ENCODE peak calls at places on chromosomes 16 and 17, in ten cellular contexts. I is stimulated activated CD8-positive, alpha-beta memory T cell treated with anti-CD3 and anti-CD28 coated beads, Interleukin-4, amount 100 ng/mL, for 1 hour; R is OCI-LY7; J is Daoy; W is activated naive CD8-positive, alpha-beta T cell treated with anti-CD3 and anti-CD28 coated beads for 36 hours; F is HT1080; Z is central memory CD4-positive, alpha-beta T cell; S is AG09309; A is PC-3; Q is NCI-H1092. Y is an unnamed sample.

GRCh38 chr17:72123964-72124791 is 3.4 kb downstream of the SOX9 start:
- DNase-seq in F (peak), J (no peak), R (no peak), A (peak), I (no peak), Z (no peak), S (no peak), W (no peak), Q (no peak), Y (no peak)

GRCh38 chr16:74748042-74748709 is 26.4 kb downstream of the FA2H start:
- DNase-seq in I (no peak), F (no peak), Z (no peak), W (no peak), J (no peak), R (no peak), A (no peak), Q (no peak), S (no peak), Y (no peak)

GRCh38 chr17:8175795-8176196 is 384 bp downstream of the TMEM107 start:
- DNase-seq in S (no peak), W (no peak), Q (no peak), I (no peak), R (peak), F (no peak), Z (peak), A (no peak), J (no peak), Y (no peak)

GRCh38 chr17:17732892-17733670 is 51.8 kb downstream of the RAI1 start:
- DNase-seq in Q (no peak), W (no peak), R (no peak), F (peak), I (no peak), A (peak), Z (no peak), S (no peak), J (peak), Y (no peak)

GRCh38 chr16:21663889-21664647 is at the start of gene OTOA:
- DNase-seq in I (no peak), Q (no peak), Z (no peak), S (no peak), A (no peak), R (no peak), J (no peak), F (no peak), W (peak), Y (peak)

GRCh38 chr17:10789694-10790271 is 14.1 kb downstream of the TMEM238L start:
- DNase-seq in Z (no peak), I (no peak), R (no peak), S (no peak), J (no peak), W (no peak), A (no peak), Q (no peak), F (no peak), Y (no peak)

GRCh38 chr16:57479422-57480126 is 6.7 kb downstream of the DOK4 start:
- DNase-seq in J (peak), A (no peak), Z (no peak), Q (no peak), S (no peak), W (no peak), F (peak), I (no peak), R (no peak), Y (no peak)

GRCh38 chr16:84181144-84181915 is 5.5 kb downstream of the TAF1C start:
- DNase-seq in Q (no peak), A (no peak), W (no peak), R (no peak), S (no peak), Z (no peak), F (no peak), J (no peak), I (no peak), Y (no peak)

GRCh38 chr17:17141860-17142552 is 64.1 kb downstream of the PLD6 start:
- DNase-seq in I (no peak), A (no peak), Z (peak), S (no peak), Q (no peak), R (peak), W (peak), F (peak), J (peak), Y (peak)

GRCh38 chr17:49725453-49725852 is 17.7 kb upstream of the SLC35B1 start:
- DNase-seq in S (no peak), I (no peak), A (no peak), W (no peak), J (no peak), Q (no peak), F (no peak), R (no peak), Z (no peak), Y (no peak)

GRCh38 chr17:31459716-31460115 is 68.2 kb downstream of the RAB11FIP4 start:
- DNase-seq in F (no peak), S (no peak), Q (no peak), I (no peak), R (no peak), J (no peak), Z (no peak), W (no peak), A (no peak), Y (no peak)

GRCh38 chr17:42275527-42276358 is 448 bp downstream of the STAT5B start:
- DNase-seq in S (no peak), F (peak), Q (peak), J (peak), A (no peak), I (no peak), Z (no peak), W (peak), R (peak), Y (no peak)

GRCh38 chr17:31092475-31093064 is 2.2 kb upstream of the NF1 start:
- DNase-seq in Q (no peak), J (no peak), R (no peak), W (no peak), Z (no peak), S (no peak), F (no peak), A (no peak), I (no peak), Y (no peak)

GRCh38 chr17:4204676-4205075 is 59.1 kb downstream of the ANKFY1 start:
- DNase-seq in J (peak), Z (no peak), I (no peak), S (peak), A (no peak), Q (no peak), R (no peak), F (no peak), W (no peak), Y (no peak)

GRCh38 chr16:89043636-89044393 is 49.8 kb upstream of the ACSF3 start:
- DNase-seq in A (no peak), W (no peak), R (no peak), Q (no peak), Z (no peak), J (no peak), F (no peak), I (no peak), S (no peak), Y (no peak)

GRCh38 chr17:5797447-5797846 is 213.1 kb upstream of the NLRP1 start:
- DNase-seq in R (no peak), J (no peak), S (no peak), W (no peak), F (no peak), Q (no peak), A (no peak), I (no peak), Z (no peak), Y (no peak)

GRCh38 chr17:5500804-5501391 is 14.5 kb downstream of the MIS12 start:
- DNase-seq in A (peak), J (peak), W (peak), Z (peak), R (peak), F (no peak), Q (peak), S (peak), I (peak), Y (peak)

GRCh38 chr16:77723108-77723514 is 797 bp downstream of the NUDT7 start:
- DNase-seq in F (peak), A (no peak), I (no peak), J (peak), S (peak), R (peak), Z (peak), W (no peak), Q (no peak), Y (peak)

GRCh38 chr16:67015317-67015731 is 13.6 kb upstream of the CBFB start:
- DNase-seq in W (no peak), R (no peak), I (no peak), J (no peak), Z (no peak), F (no peak), A (no peak), S (no peak), Q (no peak), Y (no peak)

GRCh38 chr17:78113804-78114785 is 14.5 kb downstream of the TMC6 start:
- DNase-seq in S (no peak), I (no peak), Z (no peak), Q (no peak), R (no peak), A (no peak), F (peak), J (no peak), W (peak), Y (no peak)

GRCh38 chr17:65057520-65058075 is 1.1 kb upstream of the GNA13 start:
- DNase-seq in I (no peak), J (peak), W (no peak), R (no peak), A (no peak), Q (no peak), S (no peak), Z (no peak), F (no peak), Y (no peak)

GRCh38 chr17:59427425-59427921 is 96.0 kb downstream of the YPEL2 start:
- DNase-seq in S (no peak), I (no peak), A (peak), W (peak), J (peak), Q (no peak), Z (no peak), F (peak), R (no peak), Y (peak)

GRCh38 chr17:28413804-28414203 is 7.8 kb upstream of the SLC46A1 start:
- DNase-seq in W (no peak), R (no peak), F (no peak), J (no peak), S (no peak), A (no peak), I (no peak), Z (no peak), Q (no peak), Y (no peak)

GRCh38 chr17:79944821-79945391 is 90.8 kb downstream of the TBC1D16 start:
- DNase-seq in R (no peak), S (no peak), Z (no peak), W (no peak), J (no peak), Q (no peak), F (no peak), A (no peak), I (no peak), Y (no peak)

GRCh38 chr16:68486671-68487495 is 38.6 kb upstream of the SMPD3 start:
- DNase-seq in S (no peak), R (peak), Q (peak), I (no peak), Z (no peak), A (no peak), W (no peak), J (no peak), F (no peak), Y (no peak)

GRCh38 chr16:27029525-27029924 is 37.2 kb upstream of the C16orf82 start:
- DNase-seq in W (no peak), Z (no peak), J (no peak), Q (no peak), S (no peak), I (no peak), F (no peak), R (no peak), A (no peak), Y (no peak)

GRCh38 chr16:539901-540530 is 12.5 kb downstream of the CAPN15 start:
- DNase-seq in W (no peak), Q (no peak), J (no peak), F (peak), Z (no peak), I (no peak), R (no peak), A (no peak), S (no peak), Y (no peak)

GRCh38 chr17:77695386-77695785 is 263.1 kb upstream of the TNRC6C start:
- DNase-seq in W (no peak), A (no peak), S (no peak), Z (no peak), Q (no peak), F (no peak), R (no peak), J (no peak), I (no peak), Y (no peak)

GRCh38 chr17:2347805-2348685 is 10.7 kb downstream of the SGSM2 start:
- DNase-seq in F (peak), Q (peak), S (peak), W (no peak), A (peak), Z (no peak), I (no peak), J (peak), R (no peak), Y (no peak)

GRCh38 chr17:40563371-40564052 is 1.8 kb downstream of the CCR7 start:
- DNase-seq in Q (no peak), A (no peak), W (peak), J (no peak), F (no peak), R (no peak), S (no peak), I (no peak), Z (no peak), Y (no peak)

GRCh38 chr17:7047566-7047965 is 3.7 kb upstream of the SLC16A11 start:
- DNase-seq in J (no peak), A (peak), Q (no peak), R (no peak), Z (no peak), I (no peak), S (no peak), F (no peak), W (no peak), Y (no peak)

GRCh38 chr17:67160791-67161190 is 84.2 kb downstream of the HELZ start:
- DNase-seq in Z (no peak), R (no peak), F (no peak), I (no peak), A (no peak), S (no peak), W (no peak), J (no peak), Q (no peak), Y (no peak)

GRCh38 chr17:17808706-17809432 is 27.9 kb downstream of the SREBF1 start:
- DNase-seq in S (no peak), A (no peak), R (peak), Q (no peak), W (peak), I (no peak), F (no peak), Z (no peak), J (no peak), Y (peak)

GRCh38 chr16:85950519-85950918 is 51.6 kb downstream of the IRF8 start:
- DNase-seq in A (no peak), J (no peak), Q (no peak), Z (no peak), W (no peak), S (no peak), I (no peak), F (no peak), R (no peak), Y (no peak)

GRCh38 chr17:35555695-35556094 is 4.9 kb downstream of the SLFN14 start:
- DNase-seq in A (peak), Q (no peak), R (no peak), J (no peak), Z (no peak), F (no peak), I (no peak), W (no peak), S (no peak), Y (no peak)

Y was measured in GM10248.